ENCODE peak calls at places on chromosomes 4 and X, in five cellular contexts. O is SK-N-SH, M is GM12878, H is HepG2, X is K562. C is an unnamed sample.

GRCh38 chr4:143616771-143617170 is 83.7 kb downstream of the FREM3 start:
- DNase-seq in M (peak; percentile 48), O (no peak), X (no peak), H (no peak), C (no peak)

GRCh38 chr4:98491862-98492554 is 166.4 kb downstream of the TSPAN5 start:
- DNase-seq in H (no peak), X (no peak), M (no peak), O (no peak), C (no peak)

GRCh38 chr4:116413222-116413621 is 672.2 kb downstream of the TRAM1L1 start:
- DNase-seq in H (no peak), X (no peak), O (no peak), M (no peak), C (no peak)

GRCh38 chrX:2577844-2578444 is 77.2 kb upstream of the DHRSX start:
- DNase-seq in H (no peak), M (no peak), X (no peak), O (no peak), C (no peak)

GRCh38 chr4:113869743-113870375 is 108.3 kb upstream of the CAMK2D start:
- DNase-seq in X (no peak), H (no peak), M (peak; percentile 54), O (no peak), C (no peak)

GRCh38 chr4:158624889-158625478 is 46.7 kb downstream of the C4orf46 start:
- DNase-seq in H (peak; percentile 53), M (peak; percentile 11), O (peak; percentile 32), X (peak; percentile 28), C (peak; percentile 48)

GRCh38 chr4:39731908-39732307 is 34.0 kb downstream of the UBE2K start:
- DNase-seq in H (no peak), X (no peak), O (no peak), M (no peak), C (no peak)

GRCh38 chr4:152850377-152850776 is 70.6 kb downstream of the ARFIP1 start:
- DNase-seq in O (no peak), X (no peak), H (peak; percentile 7), M (peak; percentile 25), C (peak; percentile 54)

GRCh38 chr4:86496094-86497060 is 97.7 kb upstream of the PTPN13 start:
- DNase-seq in O (peak; percentile 52), H (no peak), X (peak; percentile 51), M (no peak), C (peak; percentile 14)

GRCh38 chr4:48939785-48940184 is 33.2 kb upstream of the OCIAD2 start:
- DNase-seq in X (no peak), M (no peak), O (no peak), H (no peak), C (no peak)

GRCh38 chr4:121728066-121728465 is 31.3 kb upstream of the ANXA5 start:
- DNase-seq in M (no peak), X (no peak), O (no peak), H (peak; percentile 7), C (no peak)

GRCh38 chr4:141283563-141283962 is 62.9 kb downstream of the ZNF330 start:
- DNase-seq in O (no peak), M (no peak), H (no peak), X (no peak), C (no peak)

GRCh38 chr4:2040391-2041233 is 18.5 kb upstream of the NAT8L start:
- DNase-seq in O (peak; percentile 75), M (no peak), H (no peak), X (peak; percentile 7), C (no peak)

DNA sequence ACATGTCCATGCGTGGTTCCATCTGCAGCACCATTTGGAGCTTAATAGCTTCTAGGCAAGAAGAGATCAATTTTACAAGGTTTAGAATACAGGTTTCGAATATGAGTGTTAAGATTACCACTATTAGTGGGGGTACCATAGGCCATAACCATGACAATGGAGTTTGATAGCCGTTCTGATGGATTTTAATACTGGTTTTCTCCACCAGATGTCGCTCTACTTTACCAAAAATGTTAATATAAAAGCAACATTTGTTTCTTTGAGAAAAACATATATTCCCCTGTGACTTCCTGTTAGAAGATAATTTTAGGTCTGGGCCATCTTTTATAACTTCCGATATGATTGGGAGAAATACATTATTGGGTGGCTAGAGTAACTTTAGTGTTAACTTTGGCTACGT is 499.7 kb upstream of the POU3F4 start:
- DNase-seq in O (no peak), X (no peak), M (no peak), H (no peak), C (no peak)
- TF ChIP-seq CTCF in O (peak; percentile 59), X (peak; percentile 32), M (peak; percentile 38), H (no peak), C (no peak)

GRCh38 chr4:70838400-70838971 is 1.2 kb downstream of the GRSF1 start:
- DNase-seq in X (no peak), O (peak; percentile 49), H (no peak), M (no peak), C (no peak)
- TF ChIP-seq GABPA in X (no peak), O (no peak), H (no peak), M (no peak), C (no peak)

GRCh38 chr4:71267244-71267643 is 71.6 kb upstream of the SLC4A4 start:
- DNase-seq in X (no peak), H (no peak), M (no peak), O (no peak), C (no peak)

GRCh38 chr4:71272976-71273375 is 65.8 kb upstream of the SLC4A4 start:
- DNase-seq in O (no peak), H (no peak), M (no peak), X (no peak), C (no peak)

GRCh38 chr4:71268156-71268555 is 70.7 kb upstream of the SLC4A4 start:
- DNase-seq in O (no peak), M (no peak), X (no peak), H (no peak), C (no peak)

GRCh38 chr4:71269241-71269640 is 69.6 kb upstream of the SLC4A4 start:
- DNase-seq in X (no peak), O (no peak), M (no peak), H (no peak), C (no peak)

GRCh38 chr4:71270901-71271300 is 67.9 kb upstream of the SLC4A4 start:
- DNase-seq in H (peak; percentile 29), O (peak; percentile 1), M (no peak), X (peak; percentile 11), C (no peak)
- TF ChIP-seq REST in H (no peak), O (no peak), M (no peak), X (no peak), C (no peak)

DNA sequence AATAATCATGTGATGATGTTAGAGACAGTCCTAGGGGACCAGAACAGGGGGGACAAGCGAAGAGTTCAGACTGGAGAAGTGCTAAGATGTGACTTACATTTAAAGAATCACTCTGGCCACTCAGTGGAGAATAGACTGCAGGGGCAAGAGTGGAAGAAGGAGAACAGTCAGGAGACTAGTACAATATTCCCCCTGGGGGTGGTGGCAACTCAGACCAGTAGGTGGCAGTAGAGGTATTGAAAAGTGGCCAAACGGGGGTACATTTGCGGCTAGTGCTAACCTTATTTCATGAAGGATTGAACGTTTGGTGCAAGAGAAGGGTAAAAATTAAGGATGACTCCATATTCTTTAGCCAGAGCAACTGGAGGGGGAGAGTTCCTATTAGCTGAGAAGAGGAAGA is 2.7 kb upstream of the BMX start:
- DNase-seq in M (no peak), O (peak; percentile 72), X (peak; percentile 82), H (peak; percentile 24), C (peak; percentile 51)
- TF ChIP-seq CTCF in M (peak; percentile 72), O (peak; percentile 74), X (peak; percentile 82), H (peak; percentile 67), C (peak; percentile 25)

C was measured in HL-60.